ENCODE peak calls at places on chromosomes 5 and 9, in ten cellular contexts. T is H54, Q is suprapubic skin, O is body of pancreas, C is tibial nerve, I is breast epithelium, W is lower leg skin, S is heart left ventricle, J is right lobe of liver, V is HCT116. K is an unnamed sample.

GRCh38 chr5:135127604-135128240 is 93.7 kb upstream of the PITX1 start:
- DNase-seq in C (no peak), Q (no peak), S (no peak), I (no peak), O (no peak), T (peak; percentile 97), W (no peak), V (no peak), J (no peak), K (no peak)

GRCh38 chr9:8223861-8224260 is 424.3 kb upstream of the DMAC1 start:
- DNase-seq in I (no peak), T (no peak), J (no peak), V (no peak), W (no peak), Q (no peak), C (no peak), O (no peak), S (no peak), K (no peak)

GRCh38 chr9:95813923-95814322 is 61.6 kb upstream of the ERCC6L2 start:
- DNase-seq in O (no peak), W (no peak), C (no peak), V (no peak), Q (no peak), S (no peak), J (no peak), T (no peak), I (no peak), K (no peak)

GRCh38 chr9:122265265-122265900 is 701 bp downstream of the MRRF start:
- DNase-seq in V (peak; percentile 18), Q (no peak), T (peak; percentile 15), O (no peak), I (no peak), J (no peak), C (no peak), W (no peak), S (no peak), K (no peak)

GRCh38 chr5:553874-554273 is 29.6 kb upstream of the SLC9A3 start:
- DNase-seq in V (peak; percentile 28), S (no peak), Q (peak; percentile 65), C (no peak), J (no peak), I (no peak), T (no peak), O (peak; percentile 65), W (no peak), K (no peak)

GRCh38 chr5:112124788-112125187 is 294.3 kb downstream of the EPB41L4A start:
- DNase-seq in S (no peak), J (no peak), I (no peak), Q (no peak), T (no peak), O (no peak), W (no peak), V (no peak), C (no peak), K (no peak)

GRCh38 chr9:121902483-121903135 is 190.5 kb downstream of the TTLL11 start:
- DNase-seq in V (no peak), T (no peak), J (no peak), C (peak; percentile 39), W (no peak), Q (no peak), S (no peak), O (peak; percentile 27), I (no peak), K (peak; percentile 51)

GRCh38 chr5:94920570-94920969 is 302.1 kb downstream of the SLF1 start:
- DNase-seq in S (no peak), T (no peak), W (no peak), J (no peak), V (no peak), I (no peak), Q (no peak), O (no peak), C (no peak), K (no peak)

GRCh38 chr9:98639133-98639532 is 69.6 kb downstream of the GABBR2 start:
- DNase-seq in I (no peak), T (no peak), O (no peak), S (no peak), C (no peak), Q (no peak), J (no peak), V (no peak), W (no peak), K (no peak)

DNA sequence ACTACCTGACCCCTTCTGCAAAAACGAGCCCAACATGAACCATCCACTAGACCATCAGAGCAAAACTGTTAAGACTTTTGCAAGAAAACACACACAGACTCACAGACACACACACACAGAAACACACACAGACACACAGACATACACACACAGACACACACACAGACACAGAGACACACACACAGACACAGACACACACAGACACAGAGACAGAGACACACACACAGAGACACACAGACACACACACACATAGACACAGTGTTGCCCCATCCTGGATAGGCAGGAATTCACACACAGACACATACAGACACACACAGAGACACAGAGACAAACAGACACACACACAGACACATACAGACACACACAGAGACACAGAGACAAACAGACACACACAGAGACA is 52.5 kb downstream of the NACC2 start:
- DNase-seq in C (no peak), Q (no peak), T (no peak), O (no peak), I (no peak), S (no peak), J (no peak), W (no peak), V (no peak), K (no peak)
- TF ChIP-seq POLR2A in C (no peak), Q (no peak), T (no peak), O (no peak), I (no peak), S (no peak), J (no peak), W (no peak), V (no peak), K (no peak)

DNA sequence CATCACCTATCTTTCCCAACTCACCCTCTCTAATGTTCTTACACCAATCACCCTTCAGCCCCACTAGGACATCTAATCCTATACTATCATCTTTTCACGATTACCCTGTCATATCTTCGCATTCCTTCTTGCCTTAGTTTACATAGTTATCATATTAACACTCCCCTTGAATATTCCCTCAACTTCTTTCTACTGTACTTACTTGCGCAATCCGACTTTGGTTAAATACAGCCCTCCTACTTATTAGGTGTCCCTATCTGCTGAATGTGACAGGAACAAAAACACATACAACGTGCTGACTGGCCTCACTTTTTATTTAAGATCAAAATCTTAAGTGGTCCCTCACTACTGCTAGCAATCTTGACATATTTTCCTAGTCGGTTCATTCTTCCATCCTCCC is 19.5 kb upstream of the HK3 start:
- DNase-seq in T (no peak), O (no peak), J (no peak), I (no peak), Q (no peak), V (no peak), C (no peak), S (no peak), W (no peak), K (no peak)
- TF ChIP-seq POLR2A in T (no peak), O (no peak), J (no peak), I (no peak), Q (no peak), V (no peak), C (no peak), S (no peak), W (no peak), K (no peak)

GRCh38 chr5:132475531-132475930 is 15.0 kb downstream of the IRF1 start:
- DNase-seq in T (no peak), I (no peak), V (no peak), Q (peak; percentile 70), W (no peak), O (no peak), C (no peak), S (no peak), J (peak; percentile 77), K (no peak)

GRCh38 chr5:132475939-132476852 is 14.4 kb downstream of the IRF1 start:
- DNase-seq in I (no peak), J (peak; percentile 84), O (no peak), C (no peak), T (no peak), W (no peak), Q (peak; percentile 50), S (no peak), V (no peak), K (no peak)

GRCh38 chr5:132478498-132478855 is 12.1 kb downstream of the IRF1 start:
- DNase-seq in J (peak; percentile 28), T (no peak), C (no peak), W (no peak), S (no peak), O (no peak), Q (no peak), V (no peak), I (no peak), K (no peak)

GRCh38 chr5:132477784-132478497 is 12.6 kb downstream of the IRF1 start:
- DNase-seq in O (no peak), I (no peak), V (no peak), C (no peak), S (no peak), T (no peak), J (peak; percentile 45), W (no peak), Q (no peak), K (no peak)

GRCh38 chr5:132476853-132477729 is 13.5 kb downstream of the IRF1 start:
- DNase-seq in O (no peak), T (no peak), V (no peak), W (no peak), I (no peak), J (peak; percentile 53), S (no peak), C (no peak), Q (peak; percentile 68), K (peak; percentile 5)
- TF ChIP-seq POLR2A in O (no peak), T (no peak), V (no peak), W (no peak), I (no peak), J (no peak), S (no peak), C (no peak), Q (no peak), K (no peak)

GRCh38 chr5:160312139-160312959 is at the start of gene CCNJL:
- DNase-seq in O (no peak), I (peak; percentile 36), W (no peak), V (no peak), S (peak; percentile 69), J (peak; percentile 62), Q (no peak), T (peak; percentile 90), C (no peak), K (peak; percentile 51)
- TF ChIP-seq POLR2A in O (no peak), I (no peak), W (no peak), V (no peak), S (no peak), J (no peak), Q (no peak), T (peak; percentile 82), C (no peak), K (no peak)